ENCODE peak calls at places on chromosomes 5 and 9, in five cellular contexts. O is heart left ventricle, E is adrenal gland, N is ovary, M is Peyer's patch. Q is an unnamed sample.
A peak's percentile ranks its signal among the peaks of the same experiment; 100 is the strongest.

GRCh38 chr5:178986326-178986960 is 8.7 kb downstream of the GRM6 start:
- DNase-seq in E (no peak), N (no peak), M (no peak), O (no peak), Q (no peak)

GRCh38 chr5:134949335-134949734 is 18.4 kb upstream of the CATSPER3 start:
- DNase-seq in N (no peak), M (no peak), O (no peak), E (no peak), Q (no peak)

GRCh38 chr9:80004687-80005086 is 432.9 kb downstream of the TLE4 start:
- DNase-seq in M (no peak), O (no peak), E (no peak), N (no peak), Q (no peak)

GRCh38 chr5:10329808-10330481 is 22.2 kb upstream of the CMBL start:
- DNase-seq in E (peak; percentile 29), N (no peak), M (no peak), O (peak; percentile 68), Q (peak; percentile 51)

GRCh38 chr5:28743362-28743761 is 1705.0 kb upstream of the CDH9 start:
- DNase-seq in M (no peak), E (no peak), O (no peak), N (no peak), Q (no peak)

GRCh38 chr9:118575341-118576070 is 793.7 kb downstream of the BRINP1 start:
- DNase-seq in O (no peak), N (no peak), M (no peak), E (no peak), Q (no peak)

GRCh38 chr5:42944989-42945388 is 95.1 kb downstream of the ANXA2R start:
- DNase-seq in E (no peak), O (no peak), N (no peak), M (no peak), Q (no peak)

GRCh38 chr5:138439537-138440225 is 824 bp downstream of the REEP2 start:
- DNase-seq in M (no peak), E (peak; percentile 41), O (no peak), N (no peak), Q (no peak)

GRCh38 chr9:35574578-35575104 is 30.4 kb upstream of the TESK1 start:
- DNase-seq in O (no peak), E (no peak), N (no peak), M (no peak), Q (no peak)

GRCh38 chr5:151659001-151659754 is 27.5 kb downstream of the SPARC start:
- DNase-seq in N (peak; percentile 85), M (peak; percentile 46), E (peak; percentile 78), O (peak; percentile 90), Q (peak; percentile 64)

GRCh38 chr5:168314735-168315411 is 23.4 kb downstream of the WWC1 start:
- DNase-seq in M (no peak), N (no peak), O (no peak), E (no peak), Q (peak; percentile 90)

GRCh38 chr5:135033026-135033861 is 784 bp downstream of the PITX1 start:
- DNase-seq in N (no peak), O (no peak), M (no peak), E (peak; percentile 35), Q (no peak)

GRCh38 chr9:77830618-77831285 is 182.6 kb upstream of the GNA14 start:
- DNase-seq in E (no peak), M (no peak), N (no peak), O (no peak), Q (no peak)

GRCh38 chr5:16983022-16983639 is 47.0 kb upstream of the MYO10 start:
- DNase-seq in O (no peak), E (peak; percentile 17), N (peak; percentile 20), M (no peak), Q (no peak)

GRCh38 chr5:159759791-159760300 is 156.4 kb upstream of the ADRA1B start:
- DNase-seq in O (no peak), N (no peak), E (no peak), M (no peak), Q (no peak)

GRCh38 chr5:37637165-37637845 is 202.5 kb downstream of the GDNF start:
- DNase-seq in O (no peak), E (no peak), N (no peak), M (no peak), Q (no peak)

GRCh38 chr9:68991457-68991856 is 22.5 kb downstream of the PRKACG start:
- DNase-seq in E (no peak), O (no peak), M (no peak), N (no peak), Q (no peak)

DNA sequence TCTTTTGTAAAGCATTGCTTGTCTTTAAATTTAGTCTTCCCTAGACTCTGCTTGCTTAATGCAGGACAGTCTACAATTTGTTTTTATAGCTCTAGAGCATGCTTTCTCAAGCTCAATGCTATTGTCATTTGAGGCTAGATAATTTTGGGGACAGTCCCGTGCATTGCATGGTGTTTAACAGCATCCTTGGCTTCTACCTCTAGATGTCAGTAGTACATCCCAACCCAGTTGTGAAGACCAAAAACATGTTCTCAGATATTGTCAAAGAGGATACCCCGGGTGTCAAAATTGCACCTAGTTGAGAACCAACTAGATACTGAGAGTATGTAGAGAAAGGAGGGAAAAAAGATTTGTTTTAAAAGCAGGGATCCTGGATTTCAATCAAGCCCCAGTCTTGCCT is 277.5 kb downstream of the CEMIP2 start:
- DNase-seq in M (no peak), N (no peak), O (no peak), E (no peak), Q (no peak)
- TF ChIP-seq CTCF in M (peak; percentile 15), N (no peak), O (no peak), E (no peak), Q (no peak)

GRCh38 chr5:34915139-34915855 is at the start of the genes BRIX1 and RAD1:
- DNase-seq in M (peak; percentile 94), O (peak; percentile 98), N (peak; percentile 93), E (peak; percentile 98), Q (peak; percentile 94)
- TF ChIP-seq POLR2A in M (peak; percentile 66), O (no peak), N (peak; percentile 16), E (peak; percentile 73), Q (peak; percentile 61)

GRCh38 chr5:102536323-102536928 is 37.6 kb upstream of the SLCO6A1 start:
- DNase-seq in M (no peak), N (no peak), O (no peak), E (no peak), Q (no peak)
- TF ChIP-seq CTCF in M (peak; percentile 12), N (no peak), O (peak; percentile 15), E (peak; percentile 14), Q (no peak)

DNA sequence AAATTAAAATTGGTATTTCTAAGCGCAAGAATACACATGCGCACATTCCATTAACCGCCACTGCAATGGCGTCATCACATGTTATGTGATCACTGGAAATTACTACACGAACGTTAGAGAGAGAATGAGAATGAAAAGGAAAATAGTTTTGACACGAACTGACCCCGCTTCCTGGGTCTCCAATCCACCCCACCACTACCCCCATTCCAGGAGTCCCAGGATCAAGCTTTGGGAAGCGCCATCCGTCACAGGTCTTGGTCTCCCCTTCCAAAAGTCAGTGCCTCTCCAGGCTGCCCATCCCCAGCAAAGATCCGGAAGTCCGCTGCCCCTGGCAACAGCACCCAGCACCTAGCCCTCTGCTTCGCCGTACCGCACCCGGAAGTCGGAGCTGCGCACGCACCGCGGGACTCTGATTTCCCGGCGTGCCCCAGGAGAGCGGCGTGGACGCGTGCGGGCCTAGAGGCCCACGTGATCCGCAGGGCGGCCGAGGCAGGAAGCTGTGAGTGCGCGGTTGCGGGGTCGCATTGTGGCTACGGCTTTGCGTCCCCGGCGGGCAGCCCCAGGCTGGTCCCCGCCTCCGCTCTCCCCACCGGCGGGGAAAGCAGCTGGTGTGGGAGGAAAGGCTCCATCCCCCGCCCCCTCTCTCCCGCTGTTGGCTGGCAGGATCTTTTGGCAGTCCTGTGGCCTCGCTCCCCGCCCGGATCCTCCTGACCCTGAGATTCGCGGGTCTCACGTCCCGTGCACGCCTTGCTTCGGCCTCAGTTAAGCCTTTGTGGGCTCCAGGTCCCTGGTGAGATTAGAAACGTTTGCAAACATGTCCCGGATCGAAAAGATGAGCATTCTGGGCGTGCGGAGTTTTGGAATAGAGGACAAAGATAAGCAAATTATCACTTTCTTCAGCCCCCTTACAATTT is at the start of gene RAD50:
- DNase-seq in M (peak; percentile 90), E (peak; percentile 92), O (peak; percentile 96), N (peak; percentile 94), Q (peak; percentile 95)
- TF ChIP-seq POLR2A in M (peak; percentile 68), E (peak; percentile 74), O (no peak), N (peak; percentile 81), Q (peak; percentile 90)

GRCh38 chr5:31534527-31535046 is 2.5 kb downstream of the C5orf22 start:
- DNase-seq in N (no peak), O (no peak), E (no peak), M (no peak), Q (no peak)

GRCh38 chr5:31531543-31531887 is 378 bp downstream of the DROSHA start:
- DNase-seq in O (no peak), M (peak; percentile 28), N (peak; percentile 8), E (peak; percentile 29), Q (peak; percentile 37)

GRCh38 chr5:31530541-31531265 is 1.2 kb downstream of the DROSHA start:
- DNase-seq in E (no peak), N (no peak), O (no peak), M (no peak), Q (no peak)

GRCh38 chr5:31536873-31537272 is 4.8 kb downstream of the C5orf22 start:
- DNase-seq in M (no peak), O (no peak), N (no peak), E (no peak), Q (no peak)

DNA sequence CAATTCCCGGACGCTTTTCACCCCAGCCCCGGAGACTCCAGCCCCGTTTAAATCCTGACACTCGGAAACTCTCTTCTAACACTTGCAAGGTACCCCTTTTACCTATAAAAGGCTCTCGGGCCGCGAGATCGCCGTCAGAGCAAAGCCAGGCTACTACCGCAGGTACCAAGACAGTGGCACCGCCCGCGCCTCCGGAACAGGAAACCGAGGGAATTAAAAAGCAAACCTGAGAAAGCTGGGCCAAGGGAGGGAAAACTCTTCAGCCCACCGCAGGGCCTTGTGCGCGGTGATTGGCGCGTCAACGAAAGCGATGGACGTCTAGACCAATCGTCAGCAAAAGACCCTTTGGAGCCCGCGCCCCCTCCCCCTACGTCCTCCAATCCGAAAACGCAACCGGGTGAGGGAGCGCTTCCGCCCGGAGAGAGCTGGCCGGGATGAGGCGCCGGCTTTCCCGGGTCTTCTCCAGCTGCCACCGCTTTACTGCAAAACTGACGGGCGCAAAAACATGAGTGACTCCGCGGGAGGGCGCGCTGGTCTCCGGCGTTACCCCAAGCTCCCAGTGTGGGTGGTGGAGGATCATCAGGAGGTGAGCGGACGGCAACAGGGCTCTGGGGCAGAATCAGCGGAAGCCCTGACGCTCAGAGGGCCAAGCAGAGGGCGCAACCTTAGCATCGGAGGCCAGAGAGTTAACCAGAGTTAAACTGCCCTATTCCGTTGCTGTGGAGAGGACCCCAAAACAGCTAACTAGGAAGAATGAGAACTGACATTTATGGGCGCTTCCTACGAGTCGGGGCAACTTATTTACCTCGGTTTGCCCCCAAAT is at the start of the genes C5orf22 and DROSHA:
- DNase-seq in N (peak; percentile 91), M (peak; percentile 90), O (peak; percentile 97), E (peak; percentile 97), Q (peak; percentile 96)
- TF ChIP-seq CTCF in N (no peak), M (no peak), O (no peak), E (no peak), Q (no peak)

GRCh38 chr9:121743441-121744001 is 92.1 kb downstream of the DAB2IP start:
- DNase-seq in M (peak; percentile 23), O (peak; percentile 90), N (peak; percentile 73), E (peak; percentile 94), Q (peak; percentile 94)
- TF ChIP-seq POLR2A in M (peak; percentile 40), O (no peak), N (peak; percentile 48), E (no peak), Q (no peak)

Q was measured in body of pancreas.